ENCODE peak calls at places on chromosomes 11 and 22, in nine cellular contexts. V is HCT116, F is uterus, E is IMR-90, L is A549, G is body of pancreas, X is Peyer's patch, S is breast epithelium, D is heart left ventricle. Q is an unnamed sample.

GRCh38 chr11:19652976-19653375 is 59.7 kb upstream of the NAV2 start:
- DNase-seq in L (no peak), D (no peak), S (no peak), V (no peak), F (no peak), X (no peak), E (no peak), G (no peak), Q (no peak)

GRCh38 chr11:123939317-123939716 is at the start of gene OR4D5:
- DNase-seq in S (no peak), V (no peak), E (no peak), F (no peak), D (no peak), G (no peak), L (no peak), X (no peak), Q (no peak)

GRCh38 chr11:35142481-35143207 is 3.7 kb downstream of the CD44 start:
- DNase-seq in E (peak), F (peak), S (no peak), G (peak), X (no peak), L (no peak), V (no peak), D (no peak), Q (peak)

GRCh38 chr11:75577198-75577597 is 15.1 kb downstream of the SERPINH1 start:
- DNase-seq in G (peak), V (no peak), E (peak), D (no peak), S (no peak), F (peak), L (peak), X (no peak), Q (peak)

GRCh38 chr22:20517422-20517821 is 10.0 kb downstream of the MED15 start:
- DNase-seq in V (no peak), L (no peak), E (no peak), S (no peak), F (no peak), G (no peak), X (no peak), D (no peak), Q (no peak)

GRCh38 chr11:76634934-76635333 is 35.6 kb downstream of the LRRC32 start:
- DNase-seq in E (no peak), S (no peak), D (no peak), F (no peak), V (no peak), X (peak), G (no peak), L (no peak), Q (no peak)

GRCh38 chr22:49119551-49119952 is 708.1 kb downstream of the BRD1 start:
- DNase-seq in D (no peak), G (peak), E (no peak), L (no peak), V (no peak), F (no peak), X (peak), S (peak), Q (no peak)

GRCh38 chr22:42321908-42322561 is 51.6 kb upstream of the TCF20 start:
- DNase-seq in V (no peak), D (no peak), F (no peak), X (no peak), G (no peak), E (no peak), L (no peak), S (no peak), Q (no peak)

GRCh38 chr11:65262775-65263174 is 1.0 kb downstream of the POLA2 start:
- DNase-seq in X (no peak), L (no peak), V (no peak), G (no peak), F (no peak), D (no peak), S (no peak), E (no peak), Q (peak)

GRCh38 chr11:75101424-75102128 is 4.9 kb upstream of the OR2AT4 start:
- DNase-seq in X (no peak), F (no peak), S (no peak), E (no peak), L (no peak), D (no peak), G (no peak), V (no peak), Q (no peak)

GRCh38 chr11:30706276-30706675 is 120.1 kb upstream of the MPPED2 start:
- DNase-seq in G (no peak), X (no peak), L (no peak), E (no peak), F (no peak), S (no peak), D (no peak), V (no peak), Q (no peak)

GRCh38 chr11:18671246-18671645 is 27.3 kb upstream of the TMEM86A start:
- DNase-seq in E (no peak), V (no peak), S (no peak), G (no peak), F (no peak), L (no peak), D (no peak), X (no peak), Q (no peak)

GRCh38 chr11:13468750-13469149 is 5.7 kb upstream of the BTBD10 start:
- DNase-seq in X (no peak), F (no peak), D (no peak), G (no peak), V (no peak), L (no peak), S (no peak), E (no peak), Q (no peak)

GRCh38 chr11:2297623-2298030 is 4.1 kb downstream of the C11orf21 start:
- DNase-seq in L (no peak), E (no peak), X (no peak), V (no peak), D (no peak), F (no peak), S (no peak), G (no peak), Q (no peak)

GRCh38 chr11:64249563-64250405 is 1.5 kb upstream of the PLCB3 start:
- DNase-seq in G (no peak), L (no peak), V (no peak), E (no peak), F (no peak), D (no peak), S (no peak), X (no peak), Q (peak)

GRCh38 chr11:102581091-102581490 is 44.0 kb downstream of the MMP20 start:
- DNase-seq in F (no peak), G (no peak), X (no peak), L (no peak), V (no peak), E (no peak), S (no peak), D (no peak), Q (no peak)

GRCh38 chr22:30586414-30586813 is 5.3 kb downstream of the PES1 start:
- DNase-seq in X (no peak), E (no peak), L (no peak), F (no peak), G (no peak), V (no peak), S (no peak), D (no peak), Q (no peak)

GRCh38 chr22:30582788-30583575 is 8.5 kb upstream of the GAL3ST1 start:
- DNase-seq in X (no peak), F (no peak), L (no peak), V (no peak), E (no peak), S (no peak), G (no peak), D (no peak), Q (no peak)

GRCh38 chr22:30582051-30582450 is 7.6 kb upstream of the GAL3ST1 start:
- DNase-seq in V (no peak), G (no peak), E (no peak), D (no peak), X (no peak), L (no peak), S (no peak), F (no peak), Q (no peak)

GRCh38 chr22:30580896-30581295 is 6.4 kb upstream of the GAL3ST1 start:
- DNase-seq in V (no peak), E (no peak), G (no peak), X (no peak), D (no peak), F (no peak), S (no peak), L (no peak), Q (no peak)

GRCh38 chr22:30584441-30584840 is 7.3 kb downstream of the PES1 start:
- DNase-seq in L (no peak), V (no peak), G (no peak), D (no peak), E (no peak), X (no peak), S (no peak), F (no peak), Q (no peak)
- TF ChIP-seq POLR2A in L (no peak), V (no peak), G (no peak), D (no peak), E (no peak), X (no peak), S (no peak), F (no peak), Q (no peak)

GRCh38 chr22:27195516-27195915 is 538.1 kb downstream of the MIAT start:
- DNase-seq in F (no peak), E (no peak), G (no peak), D (no peak), S (no peak), L (no peak), X (no peak), V (no peak), Q (no peak)

GRCh38 chr22:27197071-27197470 is 539.7 kb downstream of the MIAT start:
- DNase-seq in V (no peak), G (no peak), L (no peak), E (no peak), S (no peak), F (no peak), X (no peak), D (no peak), Q (no peak)

GRCh38 chr22:27195104-27195503 is 537.7 kb downstream of the MIAT start:
- DNase-seq in E (peak), D (peak), F (peak), X (no peak), L (no peak), G (no peak), V (no peak), S (no peak), Q (no peak)

GRCh38 chr22:27197618-27198017 is 540.2 kb downstream of the MIAT start:
- DNase-seq in D (no peak), X (no peak), S (no peak), F (no peak), G (no peak), L (peak), E (no peak), V (no peak), Q (no peak)

DNA sequence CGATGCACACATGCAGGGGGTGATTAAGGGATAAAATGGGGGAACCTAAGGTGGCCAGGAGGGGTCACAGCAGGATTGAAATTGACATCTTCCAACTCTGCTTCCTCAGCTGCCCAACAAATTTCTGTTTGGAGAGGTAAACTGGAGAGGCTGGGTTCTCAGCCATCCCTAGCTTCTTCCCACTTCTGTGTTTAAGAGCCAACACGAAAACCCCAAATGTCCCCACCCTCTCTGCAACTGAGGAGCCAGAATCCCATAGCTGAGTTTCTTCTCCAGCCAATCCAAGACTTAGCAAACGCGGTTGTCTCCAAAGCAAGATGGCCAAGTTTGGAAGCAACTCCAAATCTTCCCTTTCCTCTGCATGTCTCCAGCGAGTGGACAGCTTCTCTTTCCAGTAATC is 539.1 kb downstream of the MIAT start:
- DNase-seq in G (no peak), X (no peak), E (no peak), D (no peak), L (no peak), V (no peak), F (no peak), S (no peak), Q (no peak)
- TF ChIP-seq POLR2A in G (no peak), X (no peak), E (no peak), D (no peak), L (no peak), V (no peak), F (no peak), S (no peak), Q (no peak)

GRCh38 chr22:26483439-26484359 is at the start of the genes HPS4 and SRRD:
- DNase-seq in F (peak), D (peak), V (peak), L (peak), G (peak), X (peak), S (peak), E (peak), Q (peak)
- TF ChIP-seq POLR2A in F (peak), D (peak), V (peak), L (peak), G (peak), X (peak), S (peak), E (peak), Q (peak)

GRCh38 chr11:72239296-72239848 is 4.6 kb downstream of the PHOX2A start:
- DNase-seq in X (peak), S (peak), E (peak), L (no peak), F (peak), G (no peak), D (peak), V (no peak), Q (peak)
- TF ChIP-seq POLR2A in X (no peak), S (no peak), E (no peak), L (no peak), F (no peak), G (no peak), D (no peak), V (no peak), Q (peak)